ENCODE peak calls at places on chromosomes 11 and 22, in five cellular contexts. C is mesendoderm, I is H1, D is neuronal stem cell, B is H9. E is an unnamed sample.

GRCh38 chr11:12223771-12224536 is 113.6 kb downstream of the MICAL2 start:
- DNase-seq in C (no peak), I (no peak), D (no peak), B (no peak), E (peak; percentile 27)

GRCh38 chr22:37633082-37633692 is 6.3 kb upstream of the SH3BP1 start:
- DNase-seq in C (no peak), I (no peak), D (no peak), B (no peak), E (no peak)

GRCh38 chr22:41576877-41577276 is 12.8 kb downstream of the PMM1 start:
- DNase-seq in C (peak; percentile 92), I (no peak), D (peak; percentile 39), B (peak; percentile 89), E (peak; percentile 52)

GRCh38 chr11:117560786-117561530 is 233.3 kb downstream of the CEP164 start:
- DNase-seq in C (no peak), I (no peak), D (no peak), B (no peak), E (no peak)

GRCh38 chr22:36659762-36660509 is 43.6 kb downstream of the CACNG2 start:
- DNase-seq in C (peak; percentile 48), I (no peak), D (no peak), B (no peak), E (peak; percentile 88)

GRCh38 chr11:114140826-114141225 is 81.3 kb downstream of the ZBTB16 start:
- DNase-seq in C (no peak), I (no peak), D (no peak), B (no peak), E (no peak)

GRCh38 chr22:22171357-22172218 is 73.0 kb upstream of the VPREB1 start:
- DNase-seq in C (peak; percentile 55), I (no peak), D (no peak), B (peak; percentile 54), E (no peak)

GRCh38 chr22:48837341-48837935 is 990.2 kb downstream of the BRD1 start:
- DNase-seq in C (peak; percentile 8), I (no peak), D (no peak), B (no peak), E (no peak)

GRCh38 chr22:30308518-30309230 is 18.1 kb downstream of the TBC1D10A start:
- DNase-seq in C (no peak), I (no peak), D (no peak), B (no peak), E (peak; percentile 73)

GRCh38 chr11:62573592-62574362 is at the start of gene EEF1G:
- DNase-seq in C (peak; percentile 100), I (peak; percentile 99), D (peak; percentile 99), B (peak; percentile 100), E (peak; percentile 100)
- H3K18ac ChIP-seq in C (peak within 1 kb of the TSS; percentile 52), I (peak within 1 kb of the TSS; percentile 85), D (peak within 1 kb of the TSS; percentile 94), B (peak within 1 kb of the TSS; percentile 66), E (peak within 1 kb of the TSS; percentile 80)

DNA sequence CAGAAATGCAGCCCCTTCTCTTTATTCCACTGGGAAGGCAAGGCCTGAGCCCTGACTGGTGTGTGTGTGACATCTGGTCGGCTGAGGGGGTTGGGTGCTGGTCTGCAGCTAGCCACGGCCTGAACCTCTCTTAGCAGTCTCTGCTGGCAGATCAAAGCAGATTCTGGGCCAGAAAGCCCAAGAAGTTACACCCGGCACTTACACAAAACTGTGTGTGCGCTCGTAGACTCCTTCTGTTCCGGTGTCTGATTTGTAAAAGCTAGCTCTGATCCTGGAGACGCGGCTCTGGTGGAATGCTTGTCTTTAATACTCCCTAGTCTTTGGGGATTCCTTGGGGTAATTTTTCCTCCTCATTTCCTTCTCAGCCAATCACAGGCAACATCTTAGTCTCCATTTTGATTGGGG is 5.5 kb downstream of the PKNOX2 start:
- DNase-seq in C (peak; percentile 61), I (no peak), D (no peak), B (no peak), E (peak; percentile 19)
- H3K27ac ChIP-seq in C (peak overlapping the region; percentile 26), I (no peak overlapping the region), D (no peak overlapping the region), B (no peak overlapping the region), E (peak overlapping the region; percentile 85)

DNA sequence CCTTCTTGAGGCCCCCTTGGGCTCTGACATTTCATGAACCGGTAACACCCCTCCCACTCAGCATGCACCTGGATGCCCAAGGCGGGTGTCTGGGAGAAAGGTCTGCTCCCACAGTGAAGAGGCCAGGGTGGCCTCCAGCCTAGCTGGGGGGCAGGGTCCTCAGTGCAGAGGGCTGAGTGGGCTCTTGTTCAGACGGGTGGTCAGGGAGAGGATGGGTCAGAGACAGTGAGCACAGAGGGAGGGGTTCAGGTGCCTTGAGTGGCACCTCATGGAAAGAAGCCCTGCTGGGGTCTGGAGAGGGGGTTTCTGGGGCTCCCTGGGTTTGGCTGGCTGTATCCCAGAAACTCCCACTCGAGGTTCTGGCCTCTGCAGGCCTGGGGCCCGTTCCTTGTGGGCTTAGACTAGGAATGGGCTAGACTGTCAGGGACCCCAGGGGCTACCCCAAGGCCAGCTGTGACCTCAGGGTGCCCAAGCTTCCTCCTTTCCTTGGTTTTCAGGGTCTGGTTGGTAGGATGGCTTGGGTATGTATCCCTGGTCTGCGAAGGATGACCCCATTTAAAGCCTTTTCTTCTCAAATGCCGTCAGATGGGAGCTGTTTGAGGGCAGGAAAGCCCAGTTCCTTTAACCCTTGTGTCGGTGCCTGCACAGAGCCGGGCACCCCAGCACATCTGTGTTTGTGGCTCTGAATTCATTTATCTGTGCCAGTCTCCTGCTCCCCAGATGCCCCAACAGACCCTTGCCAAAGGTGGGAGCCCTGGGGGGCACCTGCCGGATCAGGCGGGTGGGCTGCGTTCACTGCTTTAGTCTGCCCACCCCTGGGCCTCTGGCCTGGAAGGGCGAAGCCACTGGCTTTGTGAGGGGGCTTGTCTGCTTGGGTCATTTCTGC is 1.3 kb downstream of the SYNGR1 start:
- DNase-seq in C (no peak), I (no peak), D (no peak), B (peak; percentile 38), E (no peak)
- H4K8ac ChIP-seq in C (no peak overlapping the region), I (no peak overlapping the region), D (no peak overlapping the region), B (no peak overlapping the region), E (peak overlapping the region; percentile 64)

GRCh38 chr11:45022294-45023064 is 71.8 kb upstream of the TP53I11 start:
- DNase-seq in C (peak; percentile 71), I (no peak), D (no peak), B (no peak), E (peak; percentile 20)
- H3K18ac ChIP-seq in C (no peak overlapping the region), I (peak overlapping the region; percentile 2), D (peak overlapping the region; percentile 31), B (no peak overlapping the region), E (peak overlapping the region; percentile 22)

GRCh38 chr11:73196576-73196975 is 21.5 kb upstream of the P2RY2 start:
- DNase-seq in C (no peak), I (no peak), D (no peak), B (no peak), E (no peak)
- H3K27ac ChIP-seq in C (no peak overlapping the region), I (no peak overlapping the region), D (no peak overlapping the region), B (no peak overlapping the region), E (no peak overlapping the region)

GRCh38 chr11:45384711-45385241 is 98.6 kb upstream of the SYT13 start:
- DNase-seq in C (no peak), I (no peak), D (peak; percentile 15), B (no peak), E (no peak)

GRCh38 chr11:45383229-45383628 is 97.1 kb upstream of the SYT13 start:
- DNase-seq in C (no peak), I (no peak), D (no peak), B (no peak), E (no peak)

GRCh38 chr11:45384016-45384415 is 97.9 kb upstream of the SYT13 start:
- DNase-seq in C (no peak), I (no peak), D (no peak), B (no peak), E (no peak)

GRCh38 chr11:45379162-45379863 is 93.2 kb upstream of the SYT13 start:
- DNase-seq in C (peak; percentile 18), I (no peak), D (no peak), B (no peak), E (no peak)

DNA sequence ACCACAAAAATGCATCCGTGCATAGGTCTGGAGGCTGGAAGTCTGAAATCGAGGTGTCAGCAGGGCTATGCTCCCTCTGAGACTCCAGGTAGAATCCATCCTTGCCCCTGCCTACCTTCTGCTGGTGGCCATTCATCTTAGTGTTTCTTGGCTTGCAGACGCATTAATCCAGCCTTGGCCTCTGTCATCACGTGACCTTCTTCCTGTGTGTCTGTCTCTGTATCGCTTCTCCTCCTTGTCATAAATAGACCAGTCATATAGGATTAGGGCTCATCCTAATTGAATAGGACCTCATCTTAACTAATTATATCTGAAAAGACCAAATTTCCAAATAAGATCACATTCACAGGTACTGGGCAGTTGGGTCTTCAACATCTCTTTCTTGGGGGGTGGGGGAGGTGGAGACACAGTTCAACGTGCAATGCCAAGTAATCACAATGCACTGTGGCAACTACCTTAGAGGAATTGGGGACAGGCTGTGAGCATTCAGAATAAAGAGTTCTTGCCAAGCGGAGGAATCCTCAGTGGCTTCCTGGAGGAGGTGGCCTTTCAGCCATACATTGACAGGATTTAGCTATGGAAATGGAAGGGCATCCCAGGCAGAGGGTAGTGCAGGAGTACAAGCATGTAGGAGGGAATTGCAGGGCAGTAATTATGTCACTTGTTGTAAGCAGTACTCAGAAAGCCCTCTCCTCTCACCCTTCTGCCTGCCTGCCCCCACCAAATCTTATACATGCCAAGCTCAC is 96.2 kb upstream of the SYT13 start:
- DNase-seq in C (no peak), I (no peak), D (no peak), B (no peak), E (no peak)
- H4K8ac ChIP-seq in C (no peak overlapping the region), I (no peak overlapping the region), D (no peak overlapping the region), B (no peak overlapping the region), E (no peak overlapping the region)

GRCh38 chr22:42619261-42620063 is 4.8 kb upstream of the POLDIP3 start:
- DNase-seq in C (no peak), I (no peak), D (no peak), B (no peak), E (no peak)

GRCh38 chr22:42623301-42623751 is 8.6 kb upstream of the POLDIP3 start:
- DNase-seq in C (no peak), I (no peak), D (no peak), B (no peak), E (no peak)

GRCh38 chr22:42620084-42620483 is 5.4 kb upstream of the POLDIP3 start:
- DNase-seq in C (no peak), I (no peak), D (no peak), B (no peak), E (no peak)

GRCh38 chr22:42622061-42622710 is 7.5 kb upstream of the POLDIP3 start:
- DNase-seq in C (no peak), I (no peak), D (no peak), B (no peak), E (no peak)

GRCh38 chr22:42621505-42622002 is 6.9 kb upstream of the POLDIP3 start:
- DNase-seq in C (peak; percentile 93), I (peak; percentile 86), D (peak; percentile 67), B (peak; percentile 93), E (peak; percentile 61)
- H3K18ac ChIP-seq in C (no peak overlapping the region), I (no peak overlapping the region), D (no peak overlapping the region), B (no peak overlapping the region), E (no peak overlapping the region)

GRCh38 chr11:61603667-61604066 is 22.8 kb upstream of the SYT7 start:
- DNase-seq in C (no peak), I (no peak), D (no peak), B (peak; percentile 80), E (no peak)
- H3K27ac ChIP-seq in C (no peak overlapping the region), I (no peak overlapping the region), D (no peak overlapping the region), B (no peak overlapping the region), E (no peak overlapping the region)

E was measured in IMR-90.